ENCODE peak calls at places on chromosomes 5 and 9, in five cellular contexts. W, P, H, S and J are unnamed samples.

GRCh38 chr9:92749071-92749933 is 15.3 kb downstream of the BICD2 start:
- DNase-seq in S (no peak), W (no peak), H (no peak), P (no peak), J (no peak)

GRCh38 chr5:73280386-73280785 is 107.4 kb downstream of the TMEM174 start:
- DNase-seq in W (no peak), P (no peak), S (peak), H (no peak), J (no peak)

GRCh38 chr5:73654171-73654811 is 28.3 kb downstream of the ARHGEF28 start:
- DNase-seq in W (peak), P (peak), S (no peak), H (no peak), J (no peak)

GRCh38 chr9:105191508-105192118 is 52.8 kb upstream of the SLC44A1 start:
- DNase-seq in W (no peak), P (no peak), S (peak), H (no peak), J (no peak)

GRCh38 chr5:59640411-59640810 is 253.1 kb downstream of the PDE4D start:
- DNase-seq in W (no peak), S (no peak), H (no peak), P (peak), J (no peak)

GRCh38 chr5:171543486-171543885 is 124.0 kb downstream of the FGF18 start:
- DNase-seq in W (no peak), H (no peak), P (no peak), S (no peak), J (no peak)

GRCh38 chr9:74838351-74838750 is 49.4 kb downstream of the TRPM6 start:
- DNase-seq in H (no peak), S (no peak), W (no peak), P (no peak), J (no peak)

GRCh38 chr9:126733005-126733404 is 71.8 kb upstream of the ZBTB43 start:
- DNase-seq in H (no peak), W (no peak), S (no peak), P (no peak), J (no peak)

GRCh38 chr5:634191-634590 is 22.1 kb downstream of the CEP72 start:
- DNase-seq in H (no peak), S (no peak), W (no peak), P (no peak), J (no peak)